ENCODE peak calls at places on chromosomes 7 and 10, in four cellular contexts. A, Z, P and K are unnamed samples.

GRCh38 chr10:17563452-17563851 is 53.7 kb downstream of the HACD1 start:
- DNase-seq in P (no peak), Z (no peak), A (no peak), K (peak; percentile 6)

GRCh38 chr10:131788386-131788785 is 112.4 kb upstream of the PPP2R2D start:
- DNase-seq in A (no peak), Z (no peak), P (no peak), K (peak; percentile 68)

GRCh38 chr10:108424656-108425055 is 1260.2 kb upstream of the SORCS1 start:
- DNase-seq in P (no peak), A (no peak), Z (no peak), K (no peak)

GRCh38 chr10:79381804-79382221 is 34.5 kb downstream of the PPIF start:
- DNase-seq in P (no peak), Z (no peak), A (no peak), K (no peak)

GRCh38 chr7:99788554-99788953 is 4.6 kb upstream of the CYP3A4 start:
- DNase-seq in Z (no peak), P (no peak), A (no peak), K (no peak)

GRCh38 chr10:67790534-67791408 is 47.2 kb downstream of the DNAJC12 start:
- DNase-seq in A (no peak), Z (no peak), P (no peak), K (no peak)

GRCh38 chr10:47021850-47022249 is 110.6 kb downstream of the PTPN20 start:
- DNase-seq in Z (peak; percentile 28), P (no peak), A (no peak), K (no peak)

GRCh38 chr10:72049969-72050781 is 38.2 kb downstream of the SPOCK2 start:
- DNase-seq in A (no peak), P (no peak), Z (no peak), K (peak; percentile 69)

GRCh38 chr10:17200035-17200884 is 1.2 kb downstream of the TRDMT1 start:
- DNase-seq in A (no peak), P (no peak), Z (no peak), K (no peak)

GRCh38 chr10:127547997-127548396 is 1.1 kb upstream of the NPS start:
- DNase-seq in A (no peak), P (no peak), Z (no peak), K (no peak)

GRCh38 chr7:4246536-4246935 is 435.6 kb upstream of the FOXK1 start:
- DNase-seq in A (no peak), Z (no peak), P (no peak), K (no peak)

GRCh38 chr10:110512461-110513187 is 14.9 kb downstream of the DUSP5 start:
- DNase-seq in Z (peak; percentile 59), P (no peak), A (no peak), K (no peak)

GRCh38 chr10:31031666-31032514 is at the start of gene ZNF438:
- DNase-seq in A (peak; percentile 69), Z (peak; percentile 73), P (peak; percentile 98), K (peak; percentile 97)
- TF ChIP-seq REST in A (no peak), Z (no peak), P (no peak), K (no peak)

DNA sequence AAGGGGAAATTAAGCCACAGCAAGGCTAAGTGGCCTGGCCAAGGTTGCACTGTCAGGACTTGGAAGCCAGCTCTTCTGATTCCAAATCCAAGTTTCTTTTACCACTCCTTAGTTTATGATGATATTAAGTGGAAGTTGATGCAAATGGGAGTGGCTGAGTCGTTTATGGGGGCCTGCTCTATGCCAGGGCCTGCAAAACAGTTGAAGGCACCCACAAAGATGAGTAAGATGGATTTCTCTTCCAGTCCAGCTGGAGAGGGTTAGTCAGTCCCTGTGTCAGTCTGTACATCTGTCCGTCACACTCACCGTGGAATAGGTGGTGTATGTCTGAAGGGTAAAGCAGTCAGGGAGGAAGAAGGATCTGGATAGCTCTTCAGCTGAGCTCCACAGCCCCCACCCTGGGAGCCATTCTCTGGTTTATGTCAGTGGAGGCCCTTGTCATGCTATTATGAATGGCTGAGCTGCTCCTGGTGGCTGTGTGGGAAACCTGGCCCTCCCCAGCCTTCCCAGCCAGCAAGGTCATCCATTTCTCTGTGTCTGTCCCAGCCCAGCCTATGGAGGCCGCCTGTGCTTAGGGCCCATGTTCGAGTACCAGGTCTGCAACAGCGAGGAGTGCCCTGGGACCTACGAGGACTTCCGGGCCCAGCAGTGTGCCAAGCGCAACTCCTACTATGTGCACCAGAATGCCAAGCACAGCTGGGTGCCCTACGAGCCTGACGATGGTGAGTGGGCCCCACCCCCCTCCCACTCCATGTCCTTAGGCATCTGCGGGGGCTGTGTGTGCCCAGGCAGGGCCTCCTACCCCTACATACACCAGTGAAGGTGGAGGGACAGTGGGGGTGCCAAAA is 44.5 kb downstream of the TBATA start:
- DNase-seq in Z (no peak), A (no peak), P (no peak), K (no peak)
- H3K4me1 ChIP-seq in Z (no peaks in the 10 kb centered on the region), A (no peaks in the 10 kb centered on the region), P (no peaks in the 10 kb centered on the region), K (no peaks in the 10 kb centered on the region)

GRCh38 chr10:69123306-69123746 is 652 bp upstream of the VPS26A start:
- DNase-seq in Z (peak; percentile 74), P (peak; percentile 72), A (peak; percentile 79), K (peak; percentile 73)
- TF ChIP-seq REST in Z (no peak), P (no peak), A (no peak), K (no peak)

DNA sequence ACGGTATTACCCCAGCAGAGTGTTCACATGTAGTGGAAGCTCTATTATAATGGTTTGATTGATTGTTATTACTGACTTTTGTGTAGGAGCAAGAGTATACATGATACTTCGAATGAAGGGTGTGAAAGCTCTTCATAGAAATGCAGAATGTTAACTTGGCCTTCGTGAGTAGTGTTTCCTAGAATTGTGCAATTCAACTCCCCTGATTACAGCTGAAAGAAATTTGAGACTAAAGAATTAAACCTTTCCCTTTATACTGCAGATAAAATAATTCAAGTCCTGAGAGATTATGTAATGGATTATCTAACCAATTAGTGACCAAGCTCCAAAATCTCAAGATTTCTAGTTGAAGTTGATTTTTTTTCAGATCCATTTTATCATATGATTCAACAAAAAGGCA is 38.2 kb downstream of the MKLN1 start:
- DNase-seq in P (no peak), A (no peak), Z (no peak), K (no peak)
- H3K4me1 ChIP-seq in P (peaks cover 21% of the 10 kb centered on the region), A (peaks cover 46% of the 10 kb centered on the region), Z (peaks cover 48% of the 10 kb centered on the region), K (peaks cover 74% of the 10 kb centered on the region)

GRCh38 chr10:86553639-86554038 is 32.0 kb upstream of the WAPL start:
- DNase-seq in Z (no peak), A (no peak), P (no peak), K (no peak)
- TF ChIP-seq REST in Z (peak; percentile 56), A (peak; percentile 82), P (peak; percentile 87), K (peak; percentile 74)

DNA sequence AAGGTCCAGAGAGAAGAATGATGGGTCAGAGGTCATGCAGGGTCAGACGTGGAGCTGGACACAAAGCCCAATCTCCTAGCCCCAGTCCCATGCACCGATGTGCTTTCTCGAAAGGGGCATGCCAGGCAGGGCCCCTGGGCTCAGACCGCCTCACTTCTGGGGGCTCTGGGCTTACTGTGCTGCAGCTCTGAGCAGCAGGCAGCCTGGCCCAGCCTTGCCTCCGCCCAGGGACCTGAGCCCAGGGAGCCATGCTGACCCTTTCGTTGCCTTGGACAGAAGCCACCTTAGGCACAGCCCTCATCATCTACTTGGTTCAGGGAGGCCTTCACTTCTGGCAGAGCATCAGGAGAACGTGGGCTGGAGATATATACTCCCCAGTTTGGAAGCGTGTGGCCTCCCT is 161.2 kb downstream of the GRK5 start:
- DNase-seq in A (no peak), P (no peak), Z (no peak), K (no peak)
- H3K4me1 ChIP-seq in A (peaks cover 5% of the 10 kb centered on the region), P (peaks cover 15% of the 10 kb centered on the region), Z (no peaks in the 10 kb centered on the region), K (no peaks in the 10 kb centered on the region)

DNA sequence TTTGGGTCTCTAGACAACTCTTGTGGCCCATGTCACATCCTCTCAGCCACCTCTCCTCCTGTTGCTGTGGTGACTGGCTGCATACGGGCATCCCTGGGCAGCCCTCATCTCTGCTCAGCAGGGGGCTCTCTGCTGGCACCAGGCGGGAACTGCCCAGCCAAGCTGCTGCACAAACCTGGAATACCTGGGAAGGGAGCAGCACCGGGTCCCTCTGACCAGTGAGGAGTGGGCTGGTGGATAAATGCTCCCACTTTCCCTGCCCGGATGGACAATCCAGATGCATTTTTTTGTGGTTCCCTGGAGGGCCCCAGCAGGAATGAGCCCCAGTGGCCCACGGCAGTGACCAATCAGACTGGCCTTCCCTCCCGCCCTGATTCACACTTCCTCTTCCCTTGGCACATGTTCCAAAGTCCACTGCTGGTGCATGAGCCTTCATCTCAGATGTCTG is 21.9 kb downstream of the GRID1 start:
- DNase-seq in P (no peak), Z (no peak), A (no peak), K (no peak)
- TF ChIP-seq REST in P (no peak), Z (no peak), A (no peak), K (no peak)

DNA sequence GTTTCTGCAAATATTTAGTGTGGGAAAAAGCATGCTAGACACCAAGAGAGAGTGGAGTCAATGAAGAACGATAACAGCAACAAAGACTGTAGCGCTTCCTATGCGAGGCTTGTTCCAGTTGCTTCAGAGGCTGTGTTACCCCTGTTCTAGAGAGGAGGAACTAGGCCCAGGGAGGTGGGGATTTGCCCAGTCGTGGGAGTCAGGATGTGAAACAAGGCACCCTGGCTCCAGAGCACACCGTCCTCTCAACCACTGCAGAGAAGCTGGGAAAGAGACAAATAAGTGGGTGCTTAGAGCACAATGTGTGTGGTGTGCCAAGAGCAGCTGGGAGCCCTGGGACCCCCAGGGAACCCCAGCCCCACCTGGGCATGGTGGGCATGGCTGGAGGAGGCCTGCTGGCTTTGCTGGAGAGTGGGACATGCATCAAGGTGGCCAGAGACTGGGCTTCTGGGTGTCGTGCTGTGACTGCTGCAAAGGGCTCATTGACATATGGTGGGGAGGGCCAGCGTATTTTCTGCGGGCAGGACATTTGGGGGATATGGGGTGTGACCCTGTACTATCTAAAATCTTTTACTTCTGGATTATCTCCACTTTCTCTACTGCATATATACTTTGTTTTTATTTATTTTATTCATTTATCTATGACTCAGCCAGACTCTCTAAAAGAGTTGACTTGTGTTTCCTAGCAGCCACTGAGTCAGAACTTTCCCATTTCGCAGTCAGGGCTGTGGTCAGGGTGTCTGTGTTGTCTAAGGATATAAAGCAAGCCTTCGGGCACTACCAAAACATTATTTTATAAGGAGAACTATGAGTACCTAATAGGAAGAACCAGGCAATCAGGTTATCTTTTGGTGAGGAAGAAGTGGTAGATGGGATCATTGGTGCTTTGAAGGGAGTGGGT is 95.4 kb downstream of the TCF7L2 start:
- DNase-seq in Z (no peak), A (peak; percentile 30), P (no peak), K (no peak)
- H3K4me1 ChIP-seq in Z (peaks cover 59% of the 10 kb centered on the region), A (peaks cover 62% of the 10 kb centered on the region), P (peaks cover 20% of the 10 kb centered on the region), K (peaks cover 78% of the 10 kb centered on the region)